ENCODE peak calls at places on chromosome 19, in seven cellular contexts. A is Peyer's patch, O is fibroblast of lung, X is stomach, F is substantia nigra, H is AG04450, I is hepatocyte. Y is an unnamed sample.

GRCh38 chr19:23273022-23273593 is 22.9 kb upstream of the ZNF724 start:
- DNase-seq in O (no peak), I (no peak), H (no peak), A (no peak), X (no peak), F (no peak), Y (no peak)

GRCh38 chr19:32104465-32105235 is 240.8 kb upstream of the ZNF507 start:
- DNase-seq in H (no peak), I (peak; percentile 83), F (no peak), O (peak; percentile 50), A (no peak), X (no peak), Y (no peak)

GRCh38 chr19:11464333-11465265 is 16.2 kb downstream of the ELAVL3 start:
- DNase-seq in X (no peak), O (no peak), I (no peak), F (no peak), A (no peak), H (no peak), Y (no peak)

GRCh38 chr19:51259348-51260245 is 8.7 kb downstream of the SIGLECL1 start:
- DNase-seq in A (no peak), X (no peak), H (no peak), F (no peak), O (no peak), I (peak; percentile 57), Y (no peak)

GRCh38 chr19:21092107-21092506 is 10.1 kb downstream of the ZNF714 start:
- DNase-seq in O (peak; percentile 64), I (peak; percentile 6), H (no peak), X (no peak), F (no peak), A (no peak), Y (no peak)

GRCh38 chr19:28065026-28065425 is 1147.9 kb downstream of the UQCRFS1 start:
- DNase-seq in O (peak; percentile 48), I (no peak), H (no peak), A (no peak), X (no peak), F (no peak), Y (no peak)

GRCh38 chr19:10927691-10928562 is 512 bp downstream of the YIPF2 start:
- DNase-seq in F (no peak), H (no peak), O (peak; percentile 15), I (no peak), A (no peak), X (no peak), Y (no peak)

GRCh38 chr19:33634361-33635091 is 12.8 kb downstream of the CHST8 start:
- DNase-seq in I (no peak), O (no peak), H (no peak), X (no peak), A (no peak), F (no peak), Y (no peak)

GRCh38 chr19:28242317-28242927 is 970.5 kb downstream of the UQCRFS1 start:
- DNase-seq in H (no peak), O (peak; percentile 17), A (no peak), X (no peak), I (peak; percentile 30), F (no peak), Y (no peak)

GRCh38 chr19:48196933-48197665 is 26.6 kb downstream of the ZSWIM9 start:
- DNase-seq in H (no peak), A (no peak), F (no peak), X (no peak), I (no peak), O (no peak), Y (no peak)

GRCh38 chr19:41521860-41522555 is 54.0 kb upstream of the CEACAM21 start:
- DNase-seq in X (no peak), F (no peak), A (no peak), I (no peak), O (no peak), H (no peak), Y (peak; percentile 64)

GRCh38 chr19:41991025-41991424 is 3.0 kb downstream of the ATP1A3 start:
- DNase-seq in F (no peak), H (no peak), I (no peak), O (no peak), X (no peak), A (no peak), Y (no peak)

GRCh38 chr19:1847348-1847683 is 967 bp downstream of the REXO1 start:
- DNase-seq in H (no peak), F (no peak), I (no peak), A (no peak), X (no peak), O (peak; percentile 50), Y (no peak)
- H3K27ac ChIP-seq in H (peak overlapping the region; percentile 75), F (peak overlapping the region; percentile 98), I (peak overlapping the region; percentile 100), A (no peak overlapping the region), X (peak overlapping the region; percentile 99), O (peak overlapping the region; percentile 95), Y (peak overlapping the region; percentile 94)

DNA sequence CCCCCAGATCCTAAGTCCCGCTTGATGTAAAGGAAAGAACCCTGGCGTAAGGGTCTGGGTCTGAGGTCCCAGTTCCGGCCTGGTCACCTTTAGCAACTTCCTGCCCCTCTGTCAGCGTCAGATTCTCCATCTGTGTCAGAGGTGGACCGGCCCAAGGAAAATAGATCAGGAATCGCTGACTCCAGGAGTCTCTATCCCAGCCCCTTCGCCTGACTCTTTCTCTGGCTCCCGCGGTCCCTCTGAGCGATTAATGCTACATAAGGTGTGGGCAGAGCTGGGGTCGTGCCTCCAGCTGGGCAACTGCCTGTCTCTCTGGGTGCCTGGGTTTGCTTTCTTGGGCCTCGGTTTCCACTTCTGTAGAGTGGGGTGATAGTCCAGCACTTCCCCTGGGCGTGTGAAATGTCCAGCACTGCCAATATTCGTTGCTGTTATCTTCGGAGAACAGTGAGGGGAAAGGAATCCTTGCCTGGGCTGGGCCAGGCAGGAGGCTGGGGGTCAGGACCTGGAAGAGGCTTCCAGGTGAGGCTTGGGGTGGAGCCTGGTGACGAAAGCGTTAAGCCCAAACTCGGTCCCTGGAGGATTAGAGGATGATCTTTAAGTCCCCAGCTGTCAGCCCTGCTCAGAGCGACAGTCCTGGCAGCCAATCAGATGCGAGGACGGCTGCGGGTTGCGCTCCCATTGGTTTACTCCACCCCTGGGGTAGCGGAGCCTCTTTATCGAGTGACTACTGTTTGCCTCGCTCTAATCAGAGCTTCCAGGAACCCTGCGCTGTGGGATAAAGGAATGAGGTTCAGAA is 767 bp downstream of the ABCA7 start:
- DNase-seq in F (peak; percentile 71), O (peak; percentile 95), X (peak; percentile 94), I (peak; percentile 90), H (peak; percentile 90), A (peak; percentile 91), Y (peak; percentile 87)
- H3K27ac ChIP-seq in F (peak overlapping the region; percentile 42), O (no peak overlapping the region), X (peak overlapping the region; percentile 84), I (no peak overlapping the region), H (peak overlapping the region; percentile 31), A (peak overlapping the region; percentile 69), Y (peak overlapping the region; percentile 72)

GRCh38 chr19:2087621-2088100 is 8.5 kb downstream of the MOB3A start:
- DNase-seq in A (no peak), I (no peak), H (no peak), O (no peak), F (no peak), X (no peak), Y (peak; percentile 58)
- H3K27ac ChIP-seq in A (peak overlapping the region; percentile 66), I (peak overlapping the region; percentile 7), H (no peak overlapping the region), O (no peak overlapping the region), F (no peak overlapping the region), X (peak overlapping the region; percentile 100), Y (peak overlapping the region; percentile 77)

GRCh38 chr19:6061420-6062130 is 48.7 kb downstream of the RFX2 start:
- DNase-seq in O (no peak), F (no peak), A (no peak), X (no peak), H (no peak), I (no peak), Y (no peak)
- H3K27ac ChIP-seq in O (no peak overlapping the region), F (no peak overlapping the region), A (peak overlapping the region; percentile 69), X (peak overlapping the region; percentile 89), H (no peak overlapping the region), I (no peak overlapping the region), Y (peak overlapping the region; percentile 44)

GRCh38 chr19:2846180-2846935 is 5.1 kb downstream of the ZNF555 start:
- DNase-seq in X (no peak), O (no peak), A (no peak), H (no peak), I (no peak), F (no peak), Y (no peak)
- H3K27ac ChIP-seq in X (no peak overlapping the region), O (no peak overlapping the region), A (no peak overlapping the region), H (no peak overlapping the region), I (no peak overlapping the region), F (no peak overlapping the region), Y (no peak overlapping the region)